ENCODE peak calls at places on chromosome 19, in ten cellular contexts. W is suprapubic skin, N is stomach, A is transverse colon, K is sigmoid colon, G is upper lobe of left lung, H is SK-N-SH, O is HepG2, J is GM12878, B is H1. F is an unnamed sample.
A peak's percentile ranks its signal among the peaks of the same experiment; 100 is the strongest.

GRCh38 chr19:47854459-47854858 is 4.6 kb upstream of the TPRX2 start:
- DNase-seq in J (no peak), A (no peak), K (no peak), O (no peak), W (no peak), H (no peak), G (no peak), N (no peak), B (no peak), F (no peak)

GRCh38 chr19:53809518-53810186 is 14.5 kb downstream of the NLRP12 start:
- DNase-seq in N (no peak), J (no peak), W (no peak), O (no peak), A (no peak), H (peak; percentile 46), G (no peak), B (peak; percentile 90), K (no peak), F (no peak)

GRCh38 chr19:16373539-16373938 is 48.9 kb downstream of the KLF2 start:
- DNase-seq in H (no peak), B (no peak), N (no peak), K (peak; percentile 85), O (peak; percentile 70), J (no peak), G (no peak), W (no peak), A (no peak), F (peak; percentile 84)

GRCh38 chr19:50710094-50710493 is 9.5 kb downstream of the SHANK1 start:
- DNase-seq in A (no peak), O (no peak), J (no peak), G (no peak), K (no peak), N (no peak), W (no peak), B (no peak), H (no peak), F (no peak)

GRCh38 chr19:19464339-19465098 is 50.8 kb downstream of the TSSK6 start:
- DNase-seq in G (no peak), N (peak; percentile 42), J (no peak), K (no peak), A (no peak), W (no peak), B (no peak), H (no peak), O (no peak), F (no peak)

GRCh38 chr19:18859676-18860301 is 28.0 kb downstream of the UPF1 start:
- DNase-seq in W (no peak), A (no peak), B (no peak), G (no peak), O (no peak), J (no peak), N (no peak), K (no peak), H (no peak), F (no peak)

GRCh38 chr19:48715681-48716171 is 3.8 kb downstream of the MAMSTR start:
- DNase-seq in K (peak; percentile 78), B (no peak), J (no peak), N (no peak), O (no peak), G (no peak), W (no peak), A (peak; percentile 37), H (no peak), F (no peak)

GRCh38 chr19:29364224-29364726 is 151.3 kb upstream of the UQCRFS1 start:
- DNase-seq in A (no peak), G (no peak), W (no peak), O (no peak), H (no peak), B (peak; percentile 45), K (no peak), J (no peak), N (no peak), F (no peak)

DNA sequence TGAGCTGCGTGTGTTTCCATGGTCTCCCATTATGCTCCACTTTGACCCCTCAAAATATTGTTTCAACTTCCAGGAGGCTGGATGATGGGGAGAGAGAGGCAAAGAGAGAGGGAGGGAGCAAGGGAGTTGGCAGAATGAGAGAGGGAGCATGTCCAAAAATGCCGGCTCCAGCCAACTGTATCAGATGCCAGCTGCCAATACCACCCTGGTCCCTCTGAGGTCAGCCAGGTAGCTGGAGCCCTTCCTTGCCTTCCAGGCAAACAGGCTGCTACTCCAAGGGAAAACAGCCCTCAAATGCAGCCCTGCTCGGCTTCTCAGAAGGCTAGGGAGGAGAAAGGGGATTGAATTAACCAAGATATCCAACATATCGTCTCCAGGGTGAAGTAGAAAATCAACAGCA is 440.0 kb downstream of the TSHZ3 start:
- DNase-seq in H (no peak), B (no peak), G (no peak), K (no peak), O (no peak), N (no peak), W (no peak), A (no peak), J (no peak), F (no peak)
- TF ChIP-seq EP300 in H (no peak), B (no peak), G (no peak), K (no peak), O (no peak), N (no peak), W (no peak), A (no peak), J (no peak), F (no peak)

GRCh38 chr19:41930926-41931592 is 2.8 kb upstream of the ERFL start:
- DNase-seq in O (no peak), A (no peak), K (no peak), B (peak; percentile 84), J (no peak), N (no peak), H (no peak), G (no peak), W (no peak), F (no peak)

GRCh38 chr19:41934849-41935374 is 6.7 kb upstream of the ERFL start:
- DNase-seq in G (peak; percentile 66), N (peak; percentile 77), W (no peak), B (peak; percentile 97), O (peak; percentile 58), H (peak; percentile 93), J (no peak), K (peak; percentile 75), A (peak; percentile 79), F (peak; percentile 72)

GRCh38 chr19:41933693-41934426 is 5.6 kb upstream of the ERFL start:
- DNase-seq in G (no peak), A (no peak), B (no peak), K (no peak), N (no peak), O (no peak), J (no peak), H (no peak), W (no peak), F (no peak)

GRCh38 chr19:41932259-41933130 is 4.2 kb upstream of the ERFL start:
- DNase-seq in A (no peak), B (no peak), H (peak; percentile 68), N (no peak), J (no peak), G (no peak), O (no peak), W (no peak), K (no peak), F (no peak)

DNA sequence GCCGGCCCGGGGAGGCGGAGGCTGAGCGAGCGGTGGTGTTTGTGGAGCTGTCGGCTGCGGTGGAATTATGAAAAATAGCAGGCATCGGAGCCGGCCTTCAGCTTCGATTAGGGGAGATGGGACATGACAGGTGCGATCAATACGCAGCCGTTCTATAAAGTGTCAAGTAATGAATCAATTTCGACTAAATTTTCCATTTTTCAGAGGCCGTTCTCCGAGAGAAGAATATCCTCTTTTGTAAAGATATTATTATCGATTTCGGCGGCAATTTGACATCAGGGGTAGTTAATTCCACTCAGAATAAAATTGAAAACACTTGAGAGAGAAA is 4.8 kb upstream of the ERFL start:
- DNase-seq in K (no peak), O (no peak), G (no peak), W (no peak), B (no peak), A (no peak), N (no peak), H (no peak), J (no peak), F (no peak)
- H3K27me3 ChIP-seq in K (peaks cover 78% of the 10 kb centered on the region), O (peaks cover 90% of the 10 kb centered on the region), G (peaks cover 11% of the 10 kb centered on the region), W (peaks cover 100% of the 10 kb centered on the region), B (peaks cover 96% of the 10 kb centered on the region), A (peaks cover 76% of the 10 kb centered on the region), N (peaks cover 59% of the 10 kb centered on the region), H (peaks cover 24% of the 10 kb centered on the region), J (peaks cover 10% of the 10 kb centered on the region), F (peaks cover 96% of the 10 kb centered on the region)

GRCh38 chr19:46606019-46606418 is 4.9 kb downstream of the CALM3 start:
- DNase-seq in K (peak; percentile 59), O (no peak), H (no peak), N (no peak), G (no peak), A (peak; percentile 2), W (peak; percentile 66), B (no peak), J (no peak), F (no peak)

GRCh38 chr19:46608178-46608577 is 7.0 kb downstream of the CALM3 start:
- DNase-seq in G (no peak), A (peak; percentile 5), B (no peak), W (no peak), K (no peak), O (no peak), N (no peak), H (no peak), J (no peak), F (no peak)

GRCh38 chr19:46605356-46605821 is 4.3 kb downstream of the CALM3 start:
- DNase-seq in N (no peak), K (peak; percentile 54), W (peak; percentile 73), B (no peak), G (no peak), A (no peak), H (peak; percentile 17), O (no peak), J (no peak), F (peak; percentile 12)

GRCh38 chr19:46607441-46607841 is 6.3 kb downstream of the CALM3 start:
- DNase-seq in N (no peak), B (no peak), H (peak; percentile 6), W (peak; percentile 67), K (peak; percentile 62), O (no peak), J (no peak), G (no peak), A (peak; percentile 6), F (peak; percentile 13)

DNA sequence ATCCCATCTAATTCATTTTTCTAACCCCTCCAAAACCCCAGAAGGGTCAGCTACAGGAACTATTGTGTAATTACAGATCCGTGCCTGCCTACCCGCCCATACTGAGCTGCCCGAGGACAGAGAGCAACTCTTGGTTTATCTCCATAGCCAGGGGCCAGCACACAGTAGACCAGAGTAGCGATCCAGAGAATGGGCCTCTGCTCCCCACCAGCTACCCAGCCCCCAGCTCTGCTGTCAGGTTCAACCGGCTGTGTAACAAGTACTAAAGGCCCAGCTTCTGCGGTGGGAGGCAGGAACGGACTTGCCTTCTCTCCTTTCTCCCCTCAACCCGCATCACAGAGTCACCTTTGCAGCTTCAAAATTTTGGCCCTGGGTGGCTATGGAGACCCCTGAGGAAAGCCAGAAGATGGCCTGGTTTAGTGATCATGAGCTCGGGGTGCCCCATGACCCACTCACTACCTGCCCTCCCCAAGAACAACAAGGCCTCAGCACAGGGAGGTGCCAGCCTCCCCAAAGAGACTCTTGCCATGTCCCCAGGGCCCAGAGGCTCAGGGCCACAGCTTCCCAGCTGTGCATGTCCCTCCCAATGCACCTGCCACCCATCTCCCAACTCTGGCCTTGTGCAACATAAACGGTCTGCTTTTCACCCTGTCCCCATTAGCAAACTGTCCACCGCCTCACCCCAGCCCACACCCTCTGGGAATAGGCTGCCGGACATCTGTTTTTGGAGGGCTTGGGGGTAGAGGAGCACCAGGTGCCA is 5.7 kb downstream of the CALM3 start:
- DNase-seq in H (peak; percentile 4), O (no peak), B (no peak), N (no peak), A (peak; percentile 4), G (no peak), W (peak; percentile 72), J (no peak), K (peak; percentile 57), F (peak; percentile 8)
- H3K4me1 ChIP-seq in H (peaks cover 19% of the 10 kb centered on the region), O (peaks cover 30% of the 10 kb centered on the region), B (no peaks in the 10 kb centered on the region), N (peaks cover 31% of the 10 kb centered on the region), A (peaks cover 22% of the 10 kb centered on the region), G (peaks cover 33% of the 10 kb centered on the region), W (peaks cover 66% of the 10 kb centered on the region), J (peaks cover 26% of the 10 kb centered on the region), K (no peaks in the 10 kb centered on the region), F (peaks cover 60% of the 10 kb centered on the region)

DNA sequence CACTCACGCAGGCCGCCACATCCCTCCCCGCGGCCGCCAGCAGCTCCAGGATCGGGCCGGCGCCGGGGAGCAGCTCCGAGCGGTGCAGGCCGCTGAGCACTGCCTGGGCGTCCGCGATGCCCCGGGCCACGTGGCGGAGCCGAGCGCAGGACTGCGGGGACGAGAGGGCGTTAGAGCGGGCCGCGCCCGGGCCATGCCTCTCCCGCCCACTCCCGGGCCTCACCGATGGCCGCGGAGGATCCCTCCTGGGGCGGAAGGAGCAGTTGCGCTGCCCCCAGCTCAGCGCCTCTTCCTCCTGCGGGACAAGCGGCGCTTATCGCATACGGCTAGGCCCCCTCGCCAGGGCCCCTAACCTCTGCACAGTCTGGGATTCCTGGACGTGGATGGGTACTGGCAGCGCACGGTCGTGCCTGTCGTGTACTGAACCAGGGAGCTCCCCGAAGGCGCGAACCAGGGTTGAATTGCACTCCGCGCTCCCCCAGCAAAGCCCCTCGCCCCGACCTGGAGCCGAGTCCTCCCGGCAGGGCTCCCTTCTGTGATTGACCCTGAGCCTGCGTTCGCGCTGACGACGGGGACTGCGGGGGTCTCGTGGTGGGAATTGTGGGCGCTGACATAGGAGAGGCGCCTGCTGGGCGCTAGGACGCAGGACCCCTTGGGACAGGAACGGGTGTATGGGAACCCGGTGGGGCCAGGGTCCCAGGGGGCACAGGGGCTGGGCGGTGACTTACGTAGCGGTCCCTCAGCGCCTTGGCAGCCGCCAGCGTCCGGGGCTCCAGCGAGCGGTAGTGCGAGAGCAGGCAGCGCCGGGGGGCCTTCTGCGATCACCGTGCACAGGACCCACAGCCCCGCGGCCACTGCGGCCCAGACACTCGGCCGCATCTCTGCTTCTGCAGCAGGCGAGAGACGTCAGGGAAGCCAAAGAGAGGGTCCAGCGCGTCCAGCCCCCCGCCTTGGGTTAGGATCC is 673 bp downstream of the IFNL4 start:
- DNase-seq in N (no peak), A (no peak), O (no peak), B (peak; percentile 69), K (no peak), G (no peak), J (no peak), H (no peak), W (no peak), F (no peak)
- TF ChIP-seq EP300 in N (no peak), A (no peak), O (no peak), B (no peak), K (no peak), G (no peak), J (no peak), H (no peak), W (no peak), F (no peak)